ENCODE peak calls at places on chromosome 19, in nine cellular contexts. W is stomach, K is A549, Q is Peyer's patch, G is esophagus squamous epithelium, Z is heart left ventricle, J is IMR-90, N is GM12878, M is tibial nerve. E is an unnamed sample.

GRCh38 chr19:47456721-47457478 is 14.8 kb downstream of the SLC8A2 start:
- DNase-seq in W (no peak), K (no peak), Q (no peak), G (no peak), Z (no peak), J (no peak), N (no peak), M (no peak), E (no peak)

GRCh38 chr19:31280266-31281006 is 68.8 kb downstream of the TSHZ3 start:
- DNase-seq in W (no peak), K (no peak), Q (no peak), G (no peak), Z (no peak), J (no peak), N (no peak), M (no peak), E (no peak)

GRCh38 chr19:17294051-17294891 is 9.0 kb downstream of the ABHD8 start:
- DNase-seq in W (no peak), K (peak; percentile 42), Q (peak; percentile 61), G (no peak), Z (no peak), J (no peak), N (no peak), M (no peak), E (peak; percentile 77)

GRCh38 chr19:18119243-18120105 is 21.9 kb downstream of the MAST3 start:
- DNase-seq in W (no peak), K (no peak), Q (no peak), G (no peak), Z (no peak), J (no peak), N (no peak), M (no peak), E (no peak)

GRCh38 chr19:18109363-18109730 is 11.8 kb downstream of the MAST3 start:
- DNase-seq in W (no peak), K (no peak), Q (peak; percentile 80), G (no peak), Z (no peak), J (no peak), N (no peak), M (no peak), E (no peak)

GRCh38 chr19:30245401-30246039 is 126.7 kb upstream of the ZNF536 start:
- DNase-seq in W (no peak), K (no peak), Q (no peak), G (no peak), Z (no peak), J (no peak), N (no peak), M (no peak), E (no peak)

GRCh38 chr19:40503300-40503699 is 36.5 kb downstream of the SPTBN4 start:
- DNase-seq in W (no peak), K (no peak), Q (no peak), G (no peak), Z (no peak), J (no peak), N (no peak), M (no peak), E (peak; percentile 49)

GRCh38 chr19:29576761-29577661 is 29.1 kb upstream of the POP4 start:
- DNase-seq in W (no peak), K (no peak), Q (no peak), G (no peak), Z (no peak), J (peak; percentile 47), N (peak; percentile 34), M (no peak), E (no peak)

GRCh38 chr19:33683881-33684549 is 62.3 kb downstream of the CHST8 start:
- DNase-seq in W (no peak), K (peak; percentile 49), Q (no peak), G (no peak), Z (peak; percentile 44), J (peak; percentile 18), N (no peak), M (no peak), E (peak; percentile 5)

GRCh38 chr19:8585894-8586750 is 8.9 kb upstream of the MYO1F start:
- DNase-seq in W (peak; percentile 61), K (no peak), Q (peak; percentile 71), G (no peak), Z (peak; percentile 59), J (no peak), N (no peak), M (no peak), E (peak; percentile 76)

GRCh38 chr19:2491130-2491801 is 15.3 kb downstream of the GADD45B start:
- DNase-seq in W (peak; percentile 98), K (no peak), Q (peak; percentile 95), G (no peak), Z (no peak), J (peak; percentile 84), N (no peak), M (no peak), E (no peak)

GRCh38 chr19:16098416-16098768 is 13.3 kb upstream of the RAB8A start:
- DNase-seq in W (no peak), K (no peak), Q (no peak), G (no peak), Z (no peak), J (no peak), N (no peak), M (no peak), E (no peak)
- TF ChIP-seq POLR2A in W (no peak), K (no peak), Q (no peak), G (no peak), Z (no peak), J (no peak), N (no peak), M (no peak), E (no peak)

GRCh38 chr19:14136509-14137281 is at the start of gene ASF1B:
- DNase-seq in W (peak; percentile 98), K (peak; percentile 94), Q (peak; percentile 99), G (peak; percentile 99), Z (peak; percentile 99), J (peak; percentile 100), N (peak; percentile 99), M (peak; percentile 95), E (peak; percentile 100)
- TF ChIP-seq POLR2A in W (no peak), K (peak; percentile 81), Q (peak; percentile 74), G (no peak), Z (peak; percentile 80), J (peak; percentile 80), N (peak; percentile 98), M (peak; percentile 81), E (peak; percentile 91)

GRCh38 chr19:584240-585001 is 5.3 kb upstream of the HCN2 start:
- DNase-seq in W (peak; percentile 56), K (no peak), Q (peak; percentile 69), G (no peak), Z (peak; percentile 67), J (peak; percentile 27), N (no peak), M (no peak), E (peak; percentile 72)

GRCh38 chr19:585551-586110 is 4.0 kb upstream of the HCN2 start:
- DNase-seq in W (no peak), K (no peak), Q (no peak), G (no peak), Z (no peak), J (no peak), N (no peak), M (no peak), E (no peak)

GRCh38 chr19:583198-583967 is 6.3 kb upstream of the HCN2 start:
- DNase-seq in W (no peak), K (no peak), Q (no peak), G (no peak), Z (no peak), J (no peak), N (no peak), M (no peak), E (no peak)

GRCh38 chr19:582497-583197 is 7.0 kb upstream of the HCN2 start:
- DNase-seq in W (no peak), K (no peak), Q (no peak), G (no peak), Z (no peak), J (peak; percentile 59), N (no peak), M (no peak), E (no peak)

DNA sequence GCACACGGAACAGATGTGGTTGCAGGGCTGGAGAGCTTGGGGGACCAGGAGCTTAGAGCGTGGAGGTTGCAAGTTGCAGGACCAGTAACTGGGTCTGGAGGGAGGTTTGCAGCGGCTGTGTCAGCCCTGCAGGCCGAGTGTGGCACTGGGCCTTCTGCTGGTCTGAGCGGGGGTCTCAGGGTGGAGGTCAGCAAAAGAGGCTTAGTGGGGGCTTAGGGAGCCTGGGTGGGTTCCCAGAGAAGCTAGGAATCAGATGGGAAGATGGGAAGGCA is 5.8 kb upstream of the HCN2 start:
- DNase-seq in W (no peak), K (no peak), Q (no peak), G (no peak), Z (no peak), J (no peak), N (no peak), M (no peak), E (no peak)
- TF ChIP-seq POLR2A in W (no peak), K (no peak), Q (no peak), G (no peak), Z (no peak), J (no peak), N (peak; percentile 56), M (no peak), E (no peak)

GRCh38 chr19:4388171-4389063 is 11.9 kb downstream of the SH3GL1 start:
- DNase-seq in W (peak; percentile 77), K (no peak), Q (no peak), G (no peak), Z (peak; percentile 65), J (no peak), N (no peak), M (no peak), E (no peak)
- TF ChIP-seq POLR2A in W (no peak), K (no peak), Q (no peak), G (no peak), Z (no peak), J (no peak), N (no peak), M (peak; percentile 20), E (no peak)

GRCh38 chr19:6530385-6531162 is at the start of gene TNFSF9:
- DNase-seq in W (peak; percentile 89), K (peak; percentile 85), Q (peak; percentile 94), G (no peak), Z (peak; percentile 87), J (peak; percentile 59), N (no peak), M (peak; percentile 94), E (peak; percentile 88)
- TF ChIP-seq POLR2A in W (no peak), K (peak; percentile 91), Q (peak; percentile 41), G (no peak), Z (peak; percentile 93), J (no peak), N (peak; percentile 98), M (peak; percentile 84), E (peak; percentile 96)

DNA sequence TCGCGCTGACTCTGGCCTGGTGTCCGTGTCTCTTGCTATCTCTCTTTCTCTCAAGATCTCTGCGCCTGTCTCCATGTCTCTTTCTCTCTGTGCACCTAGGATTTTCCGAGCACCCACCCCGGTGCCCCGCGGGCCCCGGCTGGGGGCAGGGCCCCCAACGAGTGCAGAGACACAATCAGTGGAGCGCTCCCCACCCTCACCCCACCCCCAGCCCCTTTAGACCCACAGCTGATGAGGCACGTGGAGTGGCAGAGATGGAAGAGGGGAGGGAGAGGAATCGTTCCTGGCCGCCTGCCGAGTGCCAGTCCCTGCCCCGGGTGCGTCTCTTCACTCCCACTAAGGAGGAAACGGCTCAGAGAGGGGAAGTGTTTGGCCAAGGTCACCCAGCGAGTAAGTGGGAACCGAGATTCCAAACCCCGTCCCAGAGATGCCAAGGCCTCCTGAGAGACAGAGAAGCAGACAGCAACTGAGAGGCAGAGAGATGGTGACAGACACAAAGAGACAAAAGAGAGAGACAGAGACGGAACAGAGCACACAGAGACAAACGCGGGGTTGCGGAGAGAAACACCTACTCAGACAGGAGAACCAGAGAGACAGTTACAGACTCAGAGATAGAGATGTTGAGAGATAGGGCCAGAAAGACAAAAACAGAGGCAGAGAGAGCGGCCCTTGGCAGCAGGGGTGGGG is 626 bp upstream of the BCL3 start:
- DNase-seq in W (peak; percentile 69), K (peak; percentile 76), Q (peak; percentile 87), G (no peak), Z (peak; percentile 84), J (peak; percentile 61), N (no peak), M (peak; percentile 52), E (no peak)
- TF ChIP-seq POLR2A in W (no peak), K (no peak), Q (peak; percentile 38), G (no peak), Z (no peak), J (peak; percentile 70), N (peak; percentile 26), M (no peak), E (no peak)

E was measured in erythroblast.